ENCODE peak calls at places on chromosomes 12 and 14, in five cellular contexts. M, F, V, H and S are unnamed samples.
A peak's percentile ranks its signal among the peaks of the same experiment; 100 is the strongest.

GRCh38 chr12:5114436-5114835 is 70.8 kb downstream of the KCNA5 start:
- DNase-seq in M (no peak), F (no peak), V (no peak), H (no peak), S (peak; percentile 24)

GRCh38 chr14:74474376-74474775 is 18.7 kb downstream of the NPC2 start:
- DNase-seq in M (no peak), F (no peak), V (no peak), H (peak; percentile 26), S (no peak)

GRCh38 chr14:53999061-53999488 is 42.5 kb upstream of the BMP4 start:
- DNase-seq in M (no peak), F (no peak), V (no peak), H (no peak), S (peak; percentile 81)

GRCh38 chr12:114916124-114916523 is 232.1 kb upstream of the TBX3 start:
- DNase-seq in M (no peak), F (no peak), V (no peak), H (no peak), S (peak; percentile 49)

GRCh38 chr12:13189254-13189653 is 7.3 kb upstream of the EMP1 start:
- DNase-seq in M (no peak), F (peak; percentile 56), V (no peak), H (no peak), S (no peak)

GRCh38 chr12:47442310-47442709 is 263.5 kb downstream of the RPAP3 start:
- DNase-seq in M (no peak), F (no peak), V (no peak), H (no peak), S (no peak)

GRCh38 chr14:38553586-38553985 is 297.7 kb upstream of the CLEC14A start:
- DNase-seq in M (no peak), F (no peak), V (no peak), H (no peak), S (no peak)

GRCh38 chr14:69357544-69358200 is 40.4 kb downstream of the ERH start:
- DNase-seq in M (no peak), F (no peak), V (no peak), H (no peak), S (no peak)

GRCh38 chr12:119649202-119649808 is 18.6 kb upstream of the PRKAB1 start:
- DNase-seq in M (no peak), F (no peak), V (no peak), H (no peak), S (no peak)

GRCh38 chr12:79690606-79691298 is at the start of gene PAWR:
- DNase-seq in M (peak; percentile 78), F (peak; percentile 79), V (no peak), H (no peak), S (peak; percentile 73)

GRCh38 chr14:99420711-99421110 is 59.9 kb downstream of the SETD3 start:
- DNase-seq in M (no peak), F (no peak), V (no peak), H (no peak), S (no peak)

GRCh38 chr14:59905193-59905592 is 14.8 kb upstream of the LRRC9 start:
- DNase-seq in M (no peak), F (no peak), V (no peak), H (no peak), S (no peak)

GRCh38 chr12:1013618-1014489 is 22.8 kb downstream of the ERC1 start:
- DNase-seq in M (no peak), F (no peak), V (no peak), H (no peak), S (peak; percentile 53)

GRCh38 chr12:71955946-71956345 is 17.3 kb downstream of the TPH2 start:
- DNase-seq in M (no peak), F (no peak), V (no peak), H (no peak), S (no peak)

GRCh38 chr14:93986972-93987371 is 10.1 kb upstream of the CCDC197 start:
- DNase-seq in M (no peak), F (no peak), V (no peak), H (peak; percentile 94), S (no peak)

GRCh38 chr14:92914087-92914656 is 8.8 kb upstream of the CHGA start:
- DNase-seq in M (peak; percentile 25), F (no peak), V (no peak), H (no peak), S (no peak)

GRCh38 chr12:8544295-8544694 is 3.6 kb upstream of the CLEC4E start:
- DNase-seq in M (peak; percentile 97), F (peak; percentile 74), V (peak; percentile 37), H (peak; percentile 20), S (peak; percentile 41)

GRCh38 chr12:52865090-52865944 is 16.5 kb upstream of the KRT78 start:
- DNase-seq in M (peak; percentile 80), F (peak; percentile 76), V (no peak), H (no peak), S (peak; percentile 69)

GRCh38 chr12:2163172-2163927 is 110.6 kb downstream of the CACNA1C start:
- DNase-seq in M (no peak), F (peak; percentile 95), V (no peak), H (peak; percentile 46), S (no peak)

GRCh38 chr14:65585216-65585615 is 172.7 kb downstream of the FUT8 start:
- DNase-seq in M (no peak), F (no peak), V (no peak), H (no peak), S (no peak)

GRCh38 chr14:71908141-71908540 is 24.1 kb upstream of the RGS6 start:
- DNase-seq in M (no peak), F (no peak), V (no peak), H (no peak), S (no peak)

GRCh38 chr14:22572562-22573058 is 16.4 kb downstream of the DAD1 start:
- DNase-seq in M (no peak), F (no peak), V (no peak), H (no peak), S (no peak)

GRCh38 chr14:41498959-41499358 is 107.7 kb upstream of the LRFN5 start:
- DNase-seq in M (no peak), F (no peak), V (no peak), H (no peak), S (no peak)

GRCh38 chr12:28222081-28222700 is 31.9 kb downstream of the CCDC91 start:
- DNase-seq in M (no peak), F (no peak), V (peak; percentile 23), H (no peak), S (no peak)

GRCh38 chr12:3201741-3202500 is 124.7 kb downstream of the TSPAN9 start:
- DNase-seq in M (no peak), F (no peak), V (no peak), H (no peak), S (no peak)
- H3K4me3 ChIP-seq in M (no peak overlapping the region), F (no peak overlapping the region), V (no peak overlapping the region), H (no peak overlapping the region), S (no peak overlapping the region)

GRCh38 chr14:51546603-51547258 is 105.0 kb upstream of the FRMD6 start:
- DNase-seq in M (no peak), F (no peak), V (no peak), H (no peak), S (no peak)

GRCh38 chr14:51546099-51546498 is 105.6 kb upstream of the FRMD6 start:
- DNase-seq in M (no peak), F (no peak), V (no peak), H (no peak), S (no peak)

GRCh38 chr14:51547260-51547659 is 104.5 kb upstream of the FRMD6 start:
- DNase-seq in M (no peak), F (peak; percentile 88), V (no peak), H (peak; percentile 55), S (peak; percentile 92)

GRCh38 chr14:51547701-51548100 is 104.0 kb upstream of the FRMD6 start:
- DNase-seq in M (no peak), F (no peak), V (no peak), H (no peak), S (no peak)

GRCh38 chr14:51548187-51548586 is 103.5 kb upstream of the FRMD6 start:
- DNase-seq in M (no peak), F (no peak), V (no peak), H (no peak), S (no peak)
- H3K4me1 ChIP-seq in M (no peaks in the 10 kb centered on the region), F (no peaks in the 10 kb centered on the region), V (no peaks in the 10 kb centered on the region), H (peaks cover 27% of the 10 kb centered on the region), S (peaks cover 59% of the 10 kb centered on the region)

GRCh38 chr14:100898465-100898864 is 5.1 kb downstream of the RTL1 start:
- DNase-seq in M (no peak), F (no peak), V (no peak), H (no peak), S (no peak)

GRCh38 chr14:100900837-100901390 is 2.6 kb downstream of the RTL1 start:
- DNase-seq in M (peak; percentile 44), F (peak; percentile 56), V (no peak), H (no peak), S (no peak)

GRCh38 chr14:100898935-100899840 is 4.3 kb downstream of the RTL1 start:
- DNase-seq in M (no peak), F (peak; percentile 43), V (no peak), H (no peak), S (no peak)

GRCh38 chr14:100901391-100902183 is 1.9 kb downstream of the RTL1 start:
- DNase-seq in M (no peak), F (peak; percentile 60), V (no peak), H (no peak), S (no peak)

DNA sequence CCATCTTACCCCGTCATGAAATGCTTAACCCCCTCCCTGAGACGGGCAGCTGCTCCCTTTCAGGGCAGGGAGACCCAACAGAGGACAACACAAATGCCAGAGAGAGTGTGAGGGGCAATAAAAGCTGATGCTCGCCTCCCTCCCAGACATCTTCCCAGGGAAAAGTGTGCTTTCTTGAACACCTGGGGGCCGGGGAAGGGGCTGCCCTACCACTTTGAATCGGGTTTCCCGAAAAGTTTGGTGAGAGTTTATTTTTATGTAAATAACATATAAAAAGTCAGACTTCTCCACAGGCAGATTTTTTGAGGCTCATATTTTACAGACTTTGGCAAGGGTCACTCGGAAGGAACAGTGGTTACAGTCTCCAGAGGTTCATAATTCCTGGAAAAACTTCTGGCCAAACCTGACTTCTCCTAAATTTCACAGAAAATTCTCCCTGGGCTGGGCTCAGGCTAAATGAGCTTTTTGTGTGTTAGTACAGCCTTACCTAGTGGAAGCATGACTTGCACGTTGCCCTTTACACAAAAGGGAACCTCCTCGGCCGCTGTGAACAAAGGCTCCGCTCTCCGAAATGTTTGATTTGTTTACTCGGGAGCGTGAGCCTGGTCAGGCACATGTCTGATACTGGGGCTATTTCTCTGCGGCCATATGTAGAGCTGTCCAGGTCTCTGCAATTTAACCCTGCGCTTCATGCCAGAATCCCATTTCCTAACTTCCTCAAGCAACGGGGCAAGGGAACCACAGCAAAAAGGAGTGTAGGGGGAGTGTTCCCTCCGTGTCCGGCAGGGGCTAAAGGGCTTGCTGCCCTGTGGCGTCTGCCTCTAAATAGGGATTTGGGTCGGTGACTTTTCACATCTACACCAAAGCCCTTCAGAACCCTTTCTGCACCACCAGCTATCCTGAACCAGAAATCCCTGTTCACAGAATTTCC is 3.4 kb downstream of the RTL1 start:
- DNase-seq in M (no peak), F (peak; percentile 41), V (no peak), H (no peak), S (no peak)
- H3K36me3 ChIP-seq in M (no peaks in the 10 kb centered on the region), F (no peaks in the 10 kb centered on the region), V (no peaks in the 10 kb centered on the region), H (no peaks in the 10 kb centered on the region), S (peaks cover 24% of the 10 kb centered on the region)

GRCh38 chr12:101885912-101886561 is 8.7 kb downstream of the DRAM1 start:
- DNase-seq in M (no peak), F (no peak), V (no peak), H (no peak), S (no peak)

GRCh38 chr12:101889216-101889752 is 11.9 kb downstream of the DRAM1 start:
- DNase-seq in M (no peak), F (no peak), V (no peak), H (no peak), S (no peak)

GRCh38 chr12:101880769-101881168 is 3.4 kb downstream of the DRAM1 start:
- DNase-seq in M (no peak), F (no peak), V (no peak), H (no peak), S (no peak)

GRCh38 chr12:101881228-101881627 is 3.8 kb downstream of the DRAM1 start:
- DNase-seq in M (no peak), F (no peak), V (no peak), H (no peak), S (no peak)

GRCh38 chr12:101884174-101884573 is 6.8 kb downstream of the DRAM1 start:
- DNase-seq in M (no peak), F (no peak), V (no peak), H (no peak), S (no peak)
- H3K4me3 ChIP-seq in M (no peak overlapping the region), F (no peak overlapping the region), V (no peak overlapping the region), H (no peak overlapping the region), S (no peak overlapping the region)